ENCODE peak calls at places on chromosomes 12 and 14, in nine cellular contexts. E is H4; S is stomach; V is hippocampal formation; B is stimulated activated CD4-positive, alpha-beta T cell treated with anti-CD3 and anti-CD28 coated beads, Interleukin-4, amount 100 ng/mL, for 4 hours; T is A673; R is H7; G is substantia nigra; Z is GM10248. K is an unnamed sample.

GRCh38 chr12:16389594-16389993 is 42.1 kb downstream of the MGST1 start:
- DNase-seq in S (no peak), R (no peak), E (peak), B (no peak), T (no peak), G (no peak), V (no peak), Z (no peak), K (no peak)

GRCh38 chr12:78209851-78210493 is 379.3 kb downstream of the NAV3 start:
- DNase-seq in G (no peak), Z (no peak), S (no peak), E (no peak), V (peak), T (peak), B (no peak), R (no peak), K (no peak)

GRCh38 chr12:15268927-15269552 is 47.8 kb upstream of the RERG start:
- DNase-seq in V (peak), E (peak), G (no peak), B (peak), R (peak), Z (peak), S (peak), T (peak), K (peak)

GRCh38 chr12:62256408-62257079 is 3.7 kb upstream of the USP15 start:
- DNase-seq in S (no peak), R (no peak), Z (no peak), V (no peak), T (peak), E (no peak), G (no peak), B (peak), K (peak)

GRCh38 chr12:49428652-49429549 is 61.6 kb downstream of the SPATS2 start:
- DNase-seq in B (no peak), T (peak), S (no peak), V (peak), R (peak), G (no peak), Z (peak), E (peak), K (no peak)

GRCh38 chr12:38664661-38665269 is 240.6 kb downstream of the CPNE8 start:
- DNase-seq in Z (peak), S (no peak), B (no peak), E (peak), V (no peak), T (peak), R (peak), G (no peak), K (no peak)

GRCh38 chr12:125892276-125892675 is 827.0 kb downstream of the AACS start:
- DNase-seq in G (no peak), B (no peak), E (no peak), V (no peak), Z (no peak), R (no peak), T (no peak), S (no peak), K (no peak)

GRCh38 chr12:101616027-101616494 is 21.3 kb downstream of the MYBPC1 start:
- DNase-seq in G (no peak), V (no peak), Z (no peak), S (no peak), E (no peak), B (no peak), T (peak), R (no peak), K (no peak)

GRCh38 chr14:100861188-100861936 is 35.4 kb downstream of the MEG3 start:
- DNase-seq in R (no peak), V (no peak), G (no peak), Z (no peak), E (no peak), S (no peak), T (peak), B (no peak), K (no peak)

GRCh38 chr12:115097406-115097805 is 413.4 kb upstream of the TBX3 start:
- DNase-seq in E (no peak), T (no peak), Z (no peak), R (no peak), V (no peak), S (no peak), G (no peak), B (no peak), K (no peak)

GRCh38 chr14:78700236-78700635 is 530.1 kb downstream of the NRXN3 start:
- DNase-seq in R (no peak), B (no peak), V (no peak), G (no peak), Z (no peak), S (no peak), E (no peak), T (peak), K (no peak)

GRCh38 chr14:100857923-100858837 is 32.3 kb downstream of the MEG3 start:
- DNase-seq in T (no peak), V (no peak), B (no peak), G (no peak), R (no peak), S (no peak), Z (no peak), E (no peak), K (no peak)

GRCh38 chr12:123431951-123432886 is 4.3 kb downstream of the RILPL2 start:
- DNase-seq in G (no peak), Z (no peak), S (peak), V (no peak), E (no peak), T (no peak), R (no peak), B (peak), K (peak)

GRCh38 chr14:93984070-93984469 is 7.7 kb upstream of the ASB2 start:
- DNase-seq in S (no peak), G (no peak), T (no peak), Z (no peak), R (peak), V (no peak), E (no peak), B (no peak), K (no peak)

GRCh38 chr12:34292736-34293625 is 270.7 kb downstream of the ALG10 start:
- DNase-seq in B (no peak), V (no peak), Z (no peak), E (no peak), R (no peak), S (no peak), T (no peak), G (no peak), K (no peak)

GRCh38 chr12:68873316-68873715 is 59.7 kb downstream of the CPM start:
- DNase-seq in G (no peak), E (no peak), S (no peak), V (no peak), Z (no peak), B (no peak), R (no peak), T (no peak), K (no peak)

GRCh38 chr14:68528031-68528687 is 264.7 kb downstream of the ZFP36L1 start:
- DNase-seq in E (no peak), B (no peak), S (no peak), R (no peak), G (no peak), T (no peak), Z (no peak), V (no peak), K (no peak)

GRCh38 chr12:29073631-29074239 is 75.3 kb upstream of the FAR2 start:
- DNase-seq in V (peak), B (no peak), R (no peak), S (no peak), E (peak), T (peak), G (no peak), Z (peak), K (no peak)

GRCh38 chr14:76546426-76547221 is 170.7 kb downstream of the ESRRB start:
- DNase-seq in B (no peak), E (peak), R (peak), T (peak), S (no peak), V (no peak), Z (peak), G (no peak), K (no peak)

GRCh38 chr14:82223276-82223675 is 689.6 kb upstream of the SEL1L start:
- DNase-seq in R (no peak), V (no peak), S (no peak), E (no peak), B (no peak), Z (no peak), T (no peak), G (no peak), K (no peak)

GRCh38 chr12:52139579-52140062 is 52.2 kb downstream of the KRT80 start:
- DNase-seq in V (no peak), B (no peak), Z (no peak), E (peak), S (peak), R (peak), G (no peak), T (no peak), K (no peak)

GRCh38 chr14:25095784-25096390 is 45.9 kb upstream of the STXBP6 start:
- DNase-seq in G (no peak), V (no peak), R (no peak), T (peak), S (no peak), B (no peak), E (no peak), Z (no peak), K (no peak)

GRCh38 chr14:100015251-100015655 is 50.0 kb upstream of the EVL start:
- DNase-seq in E (no peak), T (no peak), B (no peak), G (no peak), Z (peak), V (no peak), R (no peak), S (no peak), K (no peak)

GRCh38 chr14:55126932-55127490 is 2.0 kb upstream of the LGALS3 start:
- DNase-seq in Z (no peak), T (no peak), V (no peak), R (no peak), S (no peak), E (no peak), B (no peak), G (no peak), K (no peak)

GRCh38 chr14:64598404-64598803 is 48.6 kb downstream of the PPP1R36 start:
- DNase-seq in G (no peak), B (no peak), V (no peak), R (no peak), T (no peak), S (no peak), Z (no peak), E (no peak), K (no peak)

GRCh38 chr14:101476931-101477553 is 84.3 kb upstream of the DIO3 start:
- DNase-seq in T (peak), E (peak), V (no peak), R (peak), S (peak), B (no peak), Z (no peak), G (no peak), K (no peak)

GRCh38 chr12:76706099-76706498 is 57.8 kb upstream of the ZDHHC17 start:
- DNase-seq in B (no peak), Z (no peak), V (no peak), G (no peak), R (no peak), T (no peak), E (peak), S (no peak), K (no peak)

GRCh38 chr12:3038166-3038565 is 39.0 kb upstream of the TSPAN9 start:
- DNase-seq in V (no peak), Z (no peak), E (no peak), S (no peak), T (no peak), G (no peak), R (peak), B (no peak), K (no peak)

GRCh38 chr12:132020292-132020691 is 70.5 kb downstream of the EP400 start:
- DNase-seq in Z (no peak), R (no peak), T (no peak), B (no peak), E (no peak), S (no peak), V (no peak), G (no peak), K (no peak)

GRCh38 chr12:87157791-87158190 is 871.4 kb downstream of the C12orf50 start:
- DNase-seq in E (peak), V (no peak), G (no peak), B (no peak), R (no peak), S (no peak), T (no peak), Z (no peak), K (no peak)

GRCh38 chr12:113742801-113743200 is 223.3 kb downstream of the RBM19 start:
- DNase-seq in R (no peak), Z (no peak), S (no peak), G (no peak), V (no peak), B (no peak), T (no peak), E (no peak), K (no peak)

GRCh38 chr12:112878488-112878887 is 28.3 kb upstream of the OAS1 start:
- DNase-seq in Z (no peak), E (no peak), T (no peak), R (no peak), V (no peak), B (no peak), S (no peak), G (no peak), K (no peak)

GRCh38 chr12:101719566-101719965 is 19.7 kb downstream of the SYCP3 start:
- DNase-seq in G (no peak), B (no peak), S (no peak), V (no peak), T (no peak), Z (no peak), E (no peak), R (no peak), K (no peak)

GRCh38 chr12:10331642-10332239 is 24.1 kb downstream of the KLRD1 start:
- DNase-seq in V (peak), B (no peak), S (no peak), G (no peak), R (peak), T (peak), E (peak), Z (peak), K (no peak)

GRCh38 chr12:94107910-94108309 is 40.5 kb upstream of the PLXNC1 start:
- DNase-seq in Z (no peak), G (no peak), S (no peak), B (no peak), R (no peak), T (no peak), V (no peak), E (no peak), K (no peak)

K was measured in activated T-helper 9 cell treated with anti-CD3 and anti-CD28 coated beads, Interleukin-2, amount 50 U/mL, for 16 hours.